ENCODE peak calls at places on chromosomes 1 and 21, in eight cellular contexts. M is ovary; X is mucosa of descending colon; J is NCI-H748 treated with DMSO at 0.1 percent for 48 hours; U is activated naive CD8-positive, alpha-beta T cell treated with anti-CD3 and anti-CD28 coated beads, Interleukin-2, amount 50 U/mL, for 24 hours; O is cardiac fibroblast; S is AG10803; I is anterior cingulate cortex. H is an unnamed sample.

GRCh38 chr1:179953974-179954493 is 576 bp upstream of the CEP350 start:
- DNase-seq in M (peak), X (no peak), J (peak), U (peak), O (no peak), S (peak), I (no peak), H (peak)

GRCh38 chr1:91725961-91726704 is 159.8 kb downstream of the TGFBR3 start:
- DNase-seq in M (no peak), X (no peak), J (no peak), U (no peak), O (peak), S (peak), I (no peak), H (no peak)

GRCh38 chr21:42525228-42525604 is 11.6 kb downstream of the SLC37A1 start:
- DNase-seq in M (peak), X (no peak), J (no peak), U (no peak), O (peak), S (no peak), I (no peak), H (no peak)

GRCh38 chr1:244160455-244161020 is 109.5 kb downstream of the ZBTB18 start:
- DNase-seq in M (no peak), X (no peak), J (no peak), U (no peak), O (peak), S (no peak), I (no peak), H (no peak)

GRCh38 chr1:154353966-154354365 is 28.6 kb downstream of the ATP8B2 start:
- DNase-seq in M (no peak), X (no peak), J (no peak), U (no peak), O (no peak), S (no peak), I (no peak), H (no peak)

GRCh38 chr1:203891950-203892349 is 30.6 kb downstream of the SNRPE start:
- DNase-seq in M (no peak), X (no peak), J (no peak), U (no peak), O (no peak), S (no peak), I (no peak), H (no peak)

GRCh38 chr1:119593836-119594235 is 54.2 kb downstream of the ZNF697 start:
- DNase-seq in M (no peak), X (no peak), J (no peak), U (no peak), O (no peak), S (no peak), I (no peak), H (no peak)

GRCh38 chr21:21165063-21165645 is 166.9 kb downstream of the NCAM2 start:
- DNase-seq in M (no peak), X (no peak), J (no peak), U (no peak), O (peak), S (peak), I (no peak), H (no peak)

GRCh38 chr1:33086384-33086850 is 5.5 kb downstream of the AZIN2 start:
- DNase-seq in M (peak), X (peak), J (peak), U (peak), O (peak), S (peak), I (peak), H (peak)

GRCh38 chr1:159889821-159890252 is 10.1 kb downstream of the CFAP45 start:
- DNase-seq in M (no peak), X (no peak), J (no peak), U (no peak), O (peak), S (peak), I (no peak), H (no peak)

GRCh38 chr1:65209005-65209885 is 61.2 kb downstream of the AK4 start:
- DNase-seq in M (peak), X (no peak), J (peak), U (no peak), O (peak), S (peak), I (no peak), H (peak)

H was measured in SHP77 treated with DMSO at 0.1 percent for 48 hours.